ENCODE peak calls at places on chromosomes 1 and 21, in five cellular contexts. B, X, A, I and Y are unnamed samples.

GRCh38 chr1:239053269-239053668 is 333.1 kb upstream of the CHRM3 start:
- DNase-seq in B (no peak), A (no peak), X (no peak), I (no peak), Y (no peak)

GRCh38 chr21:35079181-35079580 is 30.1 kb upstream of the RUNX1 start:
- DNase-seq in A (no peak), X (no peak), I (no peak), B (no peak), Y (no peak)

GRCh38 chr1:91894036-91894761 is 8.2 kb upstream of the TGFBR3 start:
- DNase-seq in A (no peak), B (no peak), I (no peak), X (no peak), Y (no peak)

GRCh38 chr1:91604632-91605031 is 104.0 kb downstream of the CDC7 start:
- DNase-seq in I (no peak), B (no peak), X (peak; percentile 17), A (no peak), Y (no peak)

GRCh38 chr1:93613895-93614294 is 67.7 kb downstream of the BCAR3 start:
- DNase-seq in I (no peak), A (no peak), X (no peak), B (no peak), Y (no peak)

GRCh38 chr1:45622891-45623394 is 911 bp downstream of the CCDC17 start:
- DNase-seq in X (no peak), I (no peak), A (no peak), B (no peak), Y (no peak)

GRCh38 chr1:197801684-197802083 is 26.4 kb upstream of the DENND1B start:
- DNase-seq in A (no peak), X (no peak), I (no peak), B (no peak), Y (no peak)

GRCh38 chr1:18324246-18324645 is 156.5 kb upstream of the KLHDC7A start:
- DNase-seq in B (no peak), A (no peak), I (no peak), X (no peak), Y (no peak)